ENCODE peak calls at places on chromosomes 5 and 9, in four cellular contexts. One of them, this sample, is unnamed.
A peak's percentile ranks its signal among the peaks of the same experiment; 100 is the strongest.

GRCh38 chr5:75622564-75622963 is 11.3 kb downstream of the ANKDD1B start:
- DNase-seq in Panc1: no peak
- DNase-seq in thyroid gland: no peak
- DNase-seq in stomach: peak; percentile 41
- DNase-seq in this sample: no peak

GRCh38 chr5:91264311-91265051 is 118.6 kb downstream of the ARRDC3 start:
- DNase-seq in Panc1: no peak
- DNase-seq in thyroid gland: no peak
- DNase-seq in stomach: no peak
- DNase-seq in this sample: no peak

GRCh38 chr5:72280655-72281069 is 39.4 kb downstream of the MRPS27 start:
- DNase-seq in stomach: no peak
- DNase-seq in Panc1: no peak
- DNase-seq in thyroid gland: peak; percentile 9
- DNase-seq in this sample: no peak

GRCh38 chr5:161851691-161852299 is 3.9 kb downstream of the GABRA1 start:
- DNase-seq in stomach: no peak
- DNase-seq in thyroid gland: no peak
- DNase-seq in Panc1: no peak
- DNase-seq in this sample: no peak

GRCh38 chr5:160105686-160106085 is 13.6 kb downstream of the PWWP2A start:
- DNase-seq in Panc1: no peak
- DNase-seq in thyroid gland: peak; percentile 8
- DNase-seq in stomach: no peak
- DNase-seq in this sample: no peak

GRCh38 chr9:20744046-20744630 is 60.1 kb downstream of the FOCAD start:
- DNase-seq in stomach: no peak
- DNase-seq in thyroid gland: no peak
- DNase-seq in Panc1: no peak
- DNase-seq in this sample: no peak

GRCh38 chr5:34866989-34867471 is 28.1 kb downstream of the TTC23L start:
- DNase-seq in thyroid gland: no peak
- DNase-seq in stomach: no peak
- DNase-seq in Panc1: no peak
- DNase-seq in this sample: no peak

GRCh38 chr9:129125478-129125877 is 14.3 kb downstream of the PTPA start:
- DNase-seq in stomach: no peak
- DNase-seq in thyroid gland: no peak
- DNase-seq in Panc1: no peak
- DNase-seq in this sample: no peak

DNA sequence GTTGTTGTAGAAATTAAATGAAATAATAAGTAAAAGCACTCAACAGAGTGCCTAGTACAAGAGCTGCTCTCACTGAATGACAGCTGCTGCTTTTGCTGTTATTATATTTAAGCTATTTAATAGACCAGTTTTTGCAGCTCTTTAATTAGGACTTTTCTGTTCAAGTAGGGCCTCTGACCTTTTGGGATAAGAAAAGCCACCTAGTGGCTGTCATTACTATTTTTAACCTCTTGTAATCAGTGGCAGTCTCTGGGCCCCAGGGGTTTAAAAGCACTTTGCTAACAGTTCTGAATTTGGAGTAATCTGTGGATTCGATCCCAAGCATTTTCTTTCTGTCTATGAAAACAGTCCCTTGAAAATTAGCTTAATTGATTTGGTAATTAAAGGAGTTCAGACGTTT is 121.1 kb downstream of the NUDT12 start:
- DNase-seq in thyroid gland: no peak
- DNase-seq in Panc1: no peak
- DNase-seq in stomach: no peak
- DNase-seq in this sample: no peak
- TF ChIP-seq CTCF in thyroid gland: no peak
- TF ChIP-seq CTCF in Panc1: peak; percentile 19
- TF ChIP-seq CTCF in stomach: no peak
- TF ChIP-seq CTCF in this sample: peak; percentile 15

DNA sequence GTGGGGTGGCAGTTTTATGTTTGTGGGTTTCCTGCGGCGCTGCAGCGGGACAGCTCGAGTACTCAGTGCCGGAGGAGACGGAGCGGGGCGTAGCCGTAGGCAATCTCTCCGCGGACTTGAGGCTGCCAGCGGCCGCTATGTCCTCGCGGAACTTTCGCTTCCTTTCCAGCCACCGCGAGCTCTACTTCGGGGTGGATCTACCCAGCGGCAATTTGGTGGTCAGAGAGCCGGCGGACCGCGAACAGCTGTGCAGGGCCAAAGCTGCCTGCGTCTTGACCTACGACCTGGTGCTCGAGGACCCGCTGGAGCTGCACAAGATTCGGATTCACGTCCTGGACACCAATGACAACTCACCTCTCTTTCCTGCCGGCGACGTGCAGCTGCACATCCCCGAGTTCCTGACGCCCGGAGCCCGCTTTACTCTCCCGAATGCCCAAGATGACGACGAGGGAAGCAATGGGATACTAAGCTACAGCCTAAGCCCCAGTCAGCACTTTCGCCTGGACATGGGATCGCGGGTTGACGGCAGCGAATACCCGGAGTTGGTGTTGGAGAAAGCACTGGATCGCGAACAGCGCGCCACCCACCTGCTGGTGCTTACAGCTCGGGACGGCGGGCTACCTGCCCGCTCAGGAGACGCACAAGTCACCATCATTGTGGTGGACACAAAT is 939 bp downstream of the PCDHAC1 start:
- DNase-seq in Panc1: no peak
- DNase-seq in stomach: no peak
- DNase-seq in thyroid gland: peak; percentile 23
- DNase-seq in this sample: no peak
- H3K4me3 ChIP-seq in Panc1: no peak overlapping the region
- H3K4me3 ChIP-seq in stomach: peak overlapping the region; percentile 48
- H3K4me3 ChIP-seq in thyroid gland: peak overlapping the region; percentile 43
- H3K4me3 ChIP-seq in this sample: peak overlapping the region; percentile 18

GRCh38 chr5:114055318-114055788 is 306.5 kb upstream of the KCNN2 start:
- DNase-seq in thyroid gland: peak; percentile 62
- DNase-seq in Panc1: no peak
- DNase-seq in stomach: peak; percentile 46
- DNase-seq in this sample: peak; percentile 6
- H3K27ac ChIP-seq in thyroid gland: no peak overlapping the region
- H3K27ac ChIP-seq in Panc1: no peak overlapping the region
- H3K27ac ChIP-seq in stomach: no peak overlapping the region
- H3K27ac ChIP-seq in this sample: no peak overlapping the region

DNA sequence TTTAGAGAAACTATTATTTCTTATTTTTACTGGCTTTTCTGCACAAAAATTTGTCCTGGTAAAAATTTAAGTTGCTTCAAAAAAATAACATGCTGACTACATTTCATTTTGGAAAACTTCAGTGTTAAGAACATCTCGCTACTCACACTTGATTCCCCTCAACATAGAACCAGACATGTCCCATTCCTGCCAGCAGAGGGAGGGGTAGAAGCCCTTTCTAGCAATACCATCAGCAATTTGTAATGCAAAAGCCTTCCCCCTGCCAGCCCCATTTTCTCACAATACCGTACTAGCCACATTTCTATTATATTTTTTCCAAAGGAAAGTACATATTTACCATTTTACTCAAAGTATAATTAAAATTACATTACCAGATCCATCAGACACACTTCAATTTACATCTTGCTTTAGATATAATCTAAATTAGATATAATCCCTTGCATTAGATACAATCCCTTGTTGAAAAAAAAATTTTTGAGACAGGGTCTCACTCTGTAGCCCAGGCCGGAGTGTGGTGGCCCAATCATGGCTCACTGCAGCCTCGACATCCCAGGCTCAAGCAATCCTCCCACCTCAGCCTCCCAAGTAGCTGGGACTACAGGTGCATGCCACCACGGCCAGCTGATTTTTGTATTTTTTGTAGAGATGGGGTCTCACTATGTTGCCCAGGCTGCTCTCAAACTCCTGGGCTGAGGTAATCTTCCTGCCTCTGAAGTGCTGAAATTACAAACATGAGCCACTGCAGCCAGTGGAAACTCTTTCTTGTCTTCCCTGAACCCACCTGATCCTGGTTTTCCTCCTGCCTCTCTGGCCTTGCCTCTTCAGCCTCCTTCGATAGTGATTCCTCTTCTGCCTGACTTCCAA is 39.6 kb upstream of the IDNK start:
- DNase-seq in Panc1: peak; percentile 7
- DNase-seq in stomach: peak; percentile 54
- DNase-seq in thyroid gland: peak; percentile 81
- DNase-seq in this sample: peak; percentile 6
- TF ChIP-seq CTCF in Panc1: peak; percentile 75
- TF ChIP-seq CTCF in stomach: no peak
- TF ChIP-seq CTCF in thyroid gland: peak; percentile 74
- TF ChIP-seq CTCF in this sample: peak; percentile 86

DNA sequence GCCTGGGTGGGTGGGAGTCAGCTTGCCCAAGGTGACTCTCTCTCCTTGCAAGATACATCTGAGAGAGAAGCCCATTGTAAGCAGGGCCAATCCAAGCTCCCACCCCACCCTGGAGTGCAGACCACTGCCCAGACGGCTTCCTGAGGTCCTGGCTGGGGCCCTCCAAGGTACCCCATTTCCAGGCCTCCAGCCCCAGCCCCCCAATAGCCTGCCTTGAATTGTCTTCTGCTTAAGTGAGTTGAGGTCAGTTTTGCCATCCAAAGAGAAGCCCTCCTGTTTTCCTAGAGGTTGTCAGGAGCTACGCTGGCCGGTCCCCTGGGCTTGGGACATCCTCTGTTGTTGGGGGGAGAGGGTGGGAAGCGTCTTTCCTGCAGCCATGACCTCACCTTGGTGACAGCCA is 52.6 kb downstream of the ADAMTS2 start:
- DNase-seq in Panc1: no peak
- DNase-seq in stomach: no peak
- DNase-seq in thyroid gland: no peak
- DNase-seq in this sample: no peak
- H3K4me3 ChIP-seq in Panc1: no peak overlapping the region
- H3K4me3 ChIP-seq in stomach: no peak overlapping the region
- H3K4me3 ChIP-seq in thyroid gland: no peak overlapping the region
- H3K4me3 ChIP-seq in this sample: no peak overlapping the region

DNA sequence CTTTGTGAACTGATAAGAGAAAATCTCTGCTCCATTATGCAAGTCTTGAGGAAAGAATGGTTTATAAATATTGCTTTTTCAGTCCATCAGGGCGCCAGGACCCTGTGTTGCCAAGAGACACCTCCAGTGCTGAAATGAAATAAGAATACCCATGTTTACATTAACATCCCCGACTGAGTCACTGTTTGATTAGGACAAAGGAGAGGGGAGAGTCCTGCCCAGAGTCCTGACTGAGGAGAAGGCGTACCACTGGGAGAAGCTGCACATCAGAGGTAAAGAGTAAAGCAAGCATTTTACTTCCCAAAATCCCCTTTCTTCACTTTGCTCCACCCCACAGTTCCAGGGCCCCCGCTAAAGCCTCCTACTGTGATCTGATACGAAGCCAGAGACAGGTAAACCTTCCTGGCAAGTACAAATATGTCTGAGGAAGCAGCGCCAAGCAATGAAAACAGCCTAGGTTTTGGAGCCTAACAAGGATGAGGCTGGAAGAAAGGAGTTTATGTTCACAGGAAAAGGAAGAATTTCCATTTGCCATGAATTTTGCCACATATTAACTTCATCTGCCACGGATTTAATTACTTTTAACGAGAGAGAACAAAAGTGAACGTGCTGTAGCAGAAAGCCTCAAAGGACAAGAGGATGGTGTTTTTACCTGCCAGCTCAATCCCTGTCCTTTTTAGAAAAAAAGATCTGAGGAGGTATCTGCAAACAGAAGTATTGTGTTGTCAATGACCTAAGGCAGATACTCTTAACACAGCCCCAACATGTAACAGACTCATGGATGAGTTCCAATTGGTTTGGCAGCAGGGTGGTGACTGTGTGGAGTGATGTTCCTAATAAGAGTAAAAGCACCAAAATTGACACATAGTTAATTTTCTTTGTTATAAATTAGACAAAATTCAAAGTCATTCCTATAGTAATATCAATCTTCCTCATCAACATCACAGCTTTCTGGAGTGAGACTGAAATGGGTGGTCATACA is 209.4 kb upstream of the TLE4 start:
- DNase-seq in stomach: no peak
- DNase-seq in thyroid gland: no peak
- DNase-seq in Panc1: no peak
- DNase-seq in this sample: no peak
- H3K27ac ChIP-seq in stomach: no peak overlapping the region
- H3K27ac ChIP-seq in thyroid gland: no peak overlapping the region
- H3K27ac ChIP-seq in Panc1: no peak overlapping the region
- H3K27ac ChIP-seq in this sample: no peak overlapping the region

DNA sequence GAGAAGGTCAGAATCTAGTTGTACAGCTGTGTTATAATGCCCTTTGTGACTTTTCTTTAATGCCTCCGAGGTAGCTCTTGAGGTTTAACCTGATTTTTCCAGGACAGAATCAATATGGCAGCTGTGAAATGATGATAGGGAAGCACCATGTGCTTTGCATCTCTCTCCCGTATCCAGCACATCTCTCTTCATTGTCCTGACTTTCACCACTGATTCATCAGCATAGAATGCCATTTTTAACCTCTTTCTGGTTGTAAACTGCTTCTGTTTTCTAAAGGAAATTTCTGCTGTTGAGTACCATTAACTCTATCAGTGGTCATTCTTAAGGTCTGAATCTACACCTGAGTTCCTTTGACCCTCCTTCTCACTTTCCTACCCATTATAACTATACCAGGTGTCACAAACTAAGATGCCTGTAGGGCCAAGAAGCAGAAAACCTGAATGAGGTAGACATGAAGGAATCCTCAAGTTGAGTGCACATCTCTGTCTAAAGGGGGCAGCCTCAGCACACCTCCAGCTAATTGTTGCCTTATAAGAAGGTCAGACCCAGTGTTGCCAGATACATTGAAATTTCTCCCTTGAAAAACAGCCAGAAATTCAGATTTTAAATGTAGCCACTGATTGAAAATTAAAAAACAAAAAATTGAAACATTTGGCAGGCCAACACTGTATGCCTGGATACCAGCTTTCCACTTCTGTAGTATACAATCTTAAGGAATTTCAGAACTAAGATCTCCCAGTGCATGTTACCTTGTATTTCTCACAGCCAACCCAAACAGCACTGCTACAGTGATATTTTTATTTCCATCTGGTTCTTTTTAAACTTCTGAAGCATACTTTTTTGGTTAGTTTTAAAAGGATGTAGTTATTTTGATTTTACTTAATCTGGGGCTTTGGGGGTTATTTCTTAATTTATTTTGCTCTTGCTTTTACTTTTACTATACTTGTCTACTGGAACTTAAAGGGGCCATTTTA is 35.8 kb upstream of the TLX3 start:
- DNase-seq in stomach: no peak
- DNase-seq in thyroid gland: peak; percentile 2
- DNase-seq in Panc1: no peak
- DNase-seq in this sample: no peak
- TF ChIP-seq CTCF in stomach: no peak
- TF ChIP-seq CTCF in thyroid gland: peak; percentile 14
- TF ChIP-seq CTCF in Panc1: peak; percentile 74
- TF ChIP-seq CTCF in this sample: peak; percentile 49